ENCODE peak calls at places on chromosome 3, in ten cellular contexts. K is left lung, P is psoas muscle, Y is GM23338, C is stomach, I is ovary, M is brain microvascular endothelial cell, W is endothelial cell of umbilical vein, S is cardiac muscle cell, R is SK-N-SH. X is an unnamed sample.

GRCh38 chr3:70748593-70748992 is 436.2 kb upstream of the MDFIC2 start:
- DNase-seq in C (no peak), P (no peak), K (no peak), S (no peak), R (no peak), W (no peak), I (no peak), M (no peak), Y (peak; percentile 30), X (no peak)

GRCh38 chr3:160260587-160261270 is 35.5 kb downstream of the C3orf80 start:
- DNase-seq in K (no peak), P (no peak), R (no peak), W (no peak), S (no peak), Y (no peak), M (no peak), I (no peak), C (no peak), X (no peak)

GRCh38 chr3:96865605-96866004 is 51.2 kb downstream of the EPHA6 start:
- DNase-seq in Y (no peak), M (no peak), R (no peak), W (no peak), C (no peak), K (no peak), S (no peak), I (no peak), P (no peak), X (no peak)

GRCh38 chr3:70703305-70704102 is 391.1 kb upstream of the MDFIC2 start:
- DNase-seq in P (no peak), C (no peak), S (no peak), M (no peak), W (peak; percentile 47), Y (peak; percentile 22), I (no peak), K (no peak), R (no peak), X (peak; percentile 26)

GRCh38 chr3:105040026-105040622 is 326.6 kb upstream of the ALCAM start:
- DNase-seq in S (no peak), Y (no peak), C (no peak), W (peak; percentile 81), I (no peak), K (no peak), P (no peak), R (peak; percentile 10), M (peak; percentile 53), X (no peak)

GRCh38 chr3:111472556-111472955 is 69.4 kb upstream of the CD96 start:
- DNase-seq in C (no peak), Y (peak; percentile 38), S (no peak), I (no peak), M (no peak), K (no peak), W (no peak), R (no peak), P (no peak), X (no peak)

GRCh38 chr3:133629146-133629545 is 32.6 kb downstream of the TOPBP1 start:
- DNase-seq in S (no peak), C (no peak), I (no peak), K (no peak), M (no peak), R (no peak), P (no peak), Y (no peak), W (no peak), X (no peak)

GRCh38 chr3:126969586-126969985 is 13.3 kb upstream of the PLXNA1 start:
- DNase-seq in R (no peak), K (peak; percentile 13), P (no peak), Y (no peak), I (no peak), W (no peak), C (no peak), S (no peak), M (peak; percentile 47), X (no peak)

GRCh38 chr3:162719684-162720341 is 1223.2 kb downstream of the OTOL1 start:
- DNase-seq in M (peak; percentile 87), Y (no peak), P (no peak), K (no peak), S (peak; percentile 8), C (no peak), I (no peak), R (no peak), W (no peak), X (no peak)

GRCh38 chr3:18099611-18100010 is 325.5 kb downstream of the SATB1 start:
- DNase-seq in S (no peak), C (no peak), Y (no peak), K (no peak), M (no peak), I (no peak), W (no peak), R (no peak), P (no peak), X (no peak)

GRCh38 chr3:192130534-192131132 is 596.7 kb downstream of the FGF12 start:
- DNase-seq in P (peak; percentile 37), S (peak; percentile 49), R (peak; percentile 24), C (peak; percentile 36), I (no peak), M (peak; percentile 14), K (no peak), Y (peak; percentile 75), W (peak; percentile 61), X (peak; percentile 51)

GRCh38 chr3:138945646-138946553 is 1.0 kb downstream of the FOXL2 start:
- DNase-seq in Y (peak; percentile 68), C (peak; percentile 26), P (peak; percentile 72), R (peak; percentile 79), I (peak; percentile 62), M (no peak), W (no peak), S (peak; percentile 37), K (peak; percentile 78), X (peak; percentile 55)
- H3K27me3 ChIP-seq in Y (peaks cover 95% of the 10 kb centered on the region), C (peaks cover 100% of the 10 kb centered on the region), P (no peaks in the 10 kb centered on the region), R (peaks cover 97% of the 10 kb centered on the region), I (no peaks in the 10 kb centered on the region), M (peaks cover 94% of the 10 kb centered on the region), W (peaks cover 80% of the 10 kb centered on the region), S (peaks cover 100% of the 10 kb centered on the region), K (peaks cover 98% of the 10 kb centered on the region), X (peaks cover 14% of the 10 kb centered on the region)

DNA sequence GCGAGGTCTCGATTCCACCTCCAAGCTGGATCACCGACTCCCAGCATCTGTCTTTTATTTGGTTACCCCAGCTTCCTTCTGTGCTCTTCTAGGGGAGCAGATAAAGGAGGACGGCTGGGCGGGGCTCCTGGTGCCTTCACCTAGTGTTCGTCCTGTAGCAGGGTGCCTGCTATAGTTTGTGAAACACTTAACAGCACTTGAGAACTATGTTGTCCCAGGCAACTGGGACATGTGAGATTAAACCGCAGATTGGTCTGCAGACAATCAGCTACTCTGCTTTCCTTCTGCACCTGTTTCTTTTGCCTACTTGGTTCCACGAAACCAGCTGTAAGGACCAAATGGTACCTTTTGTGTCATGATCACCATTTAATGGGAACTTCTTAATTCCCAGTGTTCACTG is 91.7 kb downstream of the ZNF621 start:
- DNase-seq in Y (peak; percentile 43), W (no peak), M (no peak), R (peak; percentile 15), S (peak; percentile 25), K (no peak), I (no peak), C (no peak), P (no peak), X (no peak)
- H3K4me3 ChIP-seq in Y (peak overlapping the region; percentile 50), W (no peak overlapping the region), M (no peak overlapping the region), R (no peak overlapping the region), S (no peak overlapping the region), K (no peak overlapping the region), I (no peak overlapping the region), C (no peak overlapping the region), P (no peak overlapping the region), X (no peak overlapping the region)

DNA sequence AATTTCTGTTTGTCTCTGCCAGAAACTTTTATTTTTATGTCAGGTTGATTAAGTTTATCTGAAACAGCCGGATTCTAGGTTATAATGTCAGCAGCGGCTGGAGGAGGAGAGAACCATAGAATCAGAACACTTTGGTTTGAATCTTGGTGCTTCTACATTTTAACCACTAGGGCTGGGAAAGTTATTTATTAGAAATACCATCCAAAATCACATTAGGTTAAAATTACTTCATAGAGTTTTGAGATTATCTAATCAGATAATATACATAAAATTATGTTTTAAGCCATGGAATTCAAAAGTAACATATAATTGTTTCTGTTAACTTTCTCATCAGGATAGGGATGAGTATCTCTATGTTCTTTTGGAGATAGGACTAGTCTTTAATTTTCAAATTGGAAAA is 502.9 kb downstream of the ROBO1 start:
- DNase-seq in M (no peak), C (no peak), Y (peak; percentile 17), R (no peak), W (no peak), K (no peak), P (no peak), I (no peak), S (no peak), X (no peak)
- TF ChIP-seq CTCF in M (peak; percentile 3), C (no peak), Y (peak; percentile 51), R (no peak), W (no peak), K (no peak), P (no peak), I (no peak), S (no peak), X (no peak)

GRCh38 chr3:115975353-115975752 is 352.0 kb downstream of the GAP43 start:
- DNase-seq in P (no peak), C (no peak), I (no peak), W (no peak), Y (no peak), S (no peak), K (no peak), R (no peak), M (peak; percentile 69), X (no peak)
- H3K27me3 ChIP-seq in P (no peaks in the 10 kb centered on the region), C (no peaks in the 10 kb centered on the region), I (no peaks in the 10 kb centered on the region), W (no peaks in the 10 kb centered on the region), Y (no peaks in the 10 kb centered on the region), S (no peaks in the 10 kb centered on the region), K (no peaks in the 10 kb centered on the region), R (no peaks in the 10 kb centered on the region), M (no peaks in the 10 kb centered on the region), X (no peaks in the 10 kb centered on the region)

GRCh38 chr3:98769436-98769835 is 6.3 kb downstream of the ST3GAL6 start:
- DNase-seq in C (no peak), P (no peak), Y (no peak), W (no peak), R (no peak), M (no peak), K (no peak), S (no peak), I (no peak), X (no peak)
- H3K4me3 ChIP-seq in C (no peak overlapping the region), P (no peak overlapping the region), Y (no peak overlapping the region), W (no peak overlapping the region), R (no peak overlapping the region), M (no peak overlapping the region), K (no peak overlapping the region), S (no peak overlapping the region), I (no peak overlapping the region), X (no peak overlapping the region)

X was measured in right lobe of liver.